ENCODE peak calls at places on chromosomes 13 and 19, in six cellular contexts. U, L, A, N, F and Q are unnamed samples.

GRCh38 chr19:16208064-16208759 is 10.5 kb downstream of the AP1M1 start:
- DNase-seq in U (no peak), L (no peak), A (no peak), N (no peak), F (no peak), Q (no peak)

GRCh38 chr19:48656840-48657474 is 11.0 kb upstream of the CA11 start:
- DNase-seq in U (no peak), L (no peak), A (no peak), N (peak), F (no peak), Q (peak)

GRCh38 chr19:34959021-34959420 is 5.0 kb downstream of the ZNF792 start:
- DNase-seq in U (no peak), L (no peak), A (no peak), N (no peak), F (no peak), Q (no peak)

GRCh38 chr19:46299004-46299509 is 2.2 kb downstream of the HIF3A start:
- DNase-seq in U (peak), L (no peak), A (peak), N (peak), F (no peak), Q (peak)

GRCh38 chr19:48991823-48992570 is 1.1 kb downstream of the GYS1 start:
- DNase-seq in U (peak), L (no peak), A (no peak), N (peak), F (no peak), Q (peak)

GRCh38 chr19:33379151-33379829 is 5.8 kb downstream of the CEBPG start:
- DNase-seq in U (no peak), L (no peak), A (no peak), N (no peak), F (no peak), Q (no peak)

GRCh38 chr13:47499358-47500150 is 501.5 kb downstream of the SUCLA2 start:
- DNase-seq in U (no peak), L (no peak), A (no peak), N (peak), F (no peak), Q (peak)

GRCh38 chr13:95607363-95607762 is 37.1 kb downstream of the DZIP1 start:
- DNase-seq in U (no peak), L (no peak), A (no peak), N (no peak), F (no peak), Q (no peak)

GRCh38 chr19:28705008-28705407 is 507.9 kb downstream of the UQCRFS1 start:
- DNase-seq in U (no peak), L (no peak), A (no peak), N (peak), F (no peak), Q (peak)

GRCh38 chr19:1901940-1902404 is 3.2 kb upstream of the ADAT3 start:
- DNase-seq in U (no peak), L (no peak), A (no peak), N (no peak), F (no peak), Q (no peak)

GRCh38 chr19:42277821-42278809 is 9.1 kb downstream of the CIC start:
- DNase-seq in U (peak), L (no peak), A (no peak), N (peak), F (no peak), Q (peak)

GRCh38 chr13:110463876-110464510 is 97.5 kb downstream of the RAB20 start:
- DNase-seq in U (no peak), L (no peak), A (no peak), N (peak), F (no peak), Q (peak)

GRCh38 chr13:82905071-82905470 is 977.2 kb downstream of the SLITRK1 start:
- DNase-seq in U (no peak), L (no peak), A (no peak), N (no peak), F (no peak), Q (no peak)

GRCh38 chr13:27765650-27766049 is 26.6 kb upstream of the GSX1 start:
- DNase-seq in U (no peak), L (no peak), A (no peak), N (no peak), F (no peak), Q (no peak)